ENCODE peak calls at places on chromosomes 12 and 14, in nine cellular contexts. U is cardiac muscle cell; N is Peyer's patch; Z is adrenal gland; K is AG04450; L is upper lobe of right lung; X is CD8-positive, alpha-beta T cell; S is fibroblast of pulmonary artery; D is epithelial cell of proximal tubule. E is an unnamed sample.

GRCh38 chr12:34399631-34400422 is 377.5 kb downstream of the ALG10 start:
- DNase-seq in U (no peak), K (no peak), Z (peak), D (no peak), S (no peak), X (no peak), N (peak), L (peak), E (no peak)

GRCh38 chr12:122894173-122895121 is 1.5 kb downstream of the VPS37B start:
- DNase-seq in D (no peak), K (no peak), Z (no peak), S (no peak), N (peak), L (peak), U (no peak), X (no peak), E (no peak)

GRCh38 chr14:94945615-94946014 is 175.7 kb upstream of the GSC start:
- DNase-seq in D (no peak), N (no peak), Z (no peak), X (peak), S (no peak), K (no peak), L (no peak), U (no peak), E (no peak)

GRCh38 chr14:71780822-71781221 is 151.4 kb upstream of the RGS6 start:
- DNase-seq in L (no peak), K (no peak), U (no peak), S (no peak), D (no peak), Z (no peak), X (no peak), N (no peak), E (no peak)

GRCh38 chr14:88422919-88423318 is 37.5 kb downstream of the SPATA7 start:
- DNase-seq in X (no peak), U (peak), N (no peak), D (peak), Z (no peak), L (no peak), K (peak), S (peak), E (peak)

GRCh38 chr12:2544213-2544612 is 250.6 kb upstream of the FKBP4 start:
- DNase-seq in S (no peak), L (peak), D (no peak), X (no peak), Z (no peak), N (no peak), K (no peak), U (no peak), E (no peak)

GRCh38 chr12:56041579-56042429 is at the start of gene RPS26:
- DNase-seq in K (peak), D (peak), L (peak), X (peak), N (peak), U (peak), S (peak), Z (peak), E (peak)

GRCh38 chr12:727321-727720 is 25.1 kb upstream of the WNK1 start:
- DNase-seq in D (no peak), L (no peak), S (no peak), Z (peak), N (no peak), X (no peak), K (no peak), U (no peak), E (no peak)

GRCh38 chr12:53738834-53739284 is 11.6 kb upstream of the CALCOCO1 start:
- DNase-seq in S (no peak), X (no peak), D (no peak), K (no peak), N (no peak), Z (no peak), L (no peak), U (no peak), E (no peak)

GRCh38 chr14:38837333-38838048 is 265.5 kb downstream of the SEC23A start:
- DNase-seq in X (no peak), U (no peak), N (no peak), D (no peak), L (no peak), Z (no peak), S (no peak), K (no peak), E (no peak)

GRCh38 chr12:2169489-2169888 is 116.7 kb downstream of the CACNA1C start:
- DNase-seq in Z (no peak), D (no peak), X (no peak), N (no peak), L (no peak), U (no peak), S (no peak), K (no peak), E (no peak)

GRCh38 chr12:124517260-124518050 is 50.0 kb downstream of the NCOR2 start:
- DNase-seq in X (no peak), D (no peak), S (peak), N (peak), U (peak), L (peak), K (no peak), Z (peak), E (no peak)

GRCh38 chr14:68563256-68564131 is 229.4 kb downstream of the ZFP36L1 start:
- DNase-seq in D (no peak), S (peak), X (no peak), K (no peak), L (no peak), U (peak), Z (no peak), N (no peak), E (no peak)

GRCh38 chr14:21352587-21352986 is 31.2 kb downstream of the SUPT16H start:
- DNase-seq in N (no peak), U (no peak), Z (no peak), K (no peak), X (no peak), L (no peak), D (no peak), S (no peak), E (no peak)

GRCh38 chr12:3261782-3262359 is 184.7 kb downstream of the TSPAN9 start:
- DNase-seq in L (no peak), N (no peak), Z (no peak), S (peak), U (peak), K (no peak), X (no peak), D (no peak), E (no peak)

GRCh38 chr14:101374373-101375338 is 186.6 kb upstream of the DIO3 start:
- DNase-seq in K (no peak), X (no peak), U (no peak), Z (no peak), N (no peak), D (no peak), L (no peak), S (no peak), E (no peak)

GRCh38 chr12:122140467-122141257 is 33.4 kb downstream of the IL31 start:
- DNase-seq in N (no peak), K (no peak), U (no peak), L (no peak), Z (no peak), D (no peak), X (no peak), S (no peak), E (no peak)

GRCh38 chr14:74019743-74020142 is 594 bp downstream of the BBOF1 start:
- DNase-seq in Z (no peak), D (no peak), S (peak), K (peak), L (no peak), N (no peak), X (no peak), U (peak), E (no peak)

GRCh38 chr12:75208851-75209781 is 523 bp downstream of the KCNC2 start:
- DNase-seq in S (peak), L (no peak), U (peak), K (peak), Z (peak), N (no peak), D (no peak), X (no peak), E (no peak)

GRCh38 chr12:13195848-13196301 is 651 bp upstream of the EMP1 start:
- DNase-seq in X (no peak), U (peak), D (no peak), L (no peak), S (no peak), Z (no peak), N (peak), K (no peak), E (no peak)

GRCh38 chr14:64081174-64081746 is 212.9 kb downstream of the ESR2 start:
- DNase-seq in K (no peak), N (no peak), D (no peak), X (no peak), Z (no peak), L (no peak), U (no peak), S (no peak), E (no peak)

GRCh38 chr14:77804592-77804991 is 4.7 kb downstream of the ADCK1 start:
- DNase-seq in D (no peak), X (no peak), N (no peak), Z (peak), L (no peak), U (peak), S (peak), K (no peak), E (no peak)

GRCh38 chr12:102675672-102676071 is 195.3 kb upstream of the IGF1 start:
- DNase-seq in D (no peak), Z (no peak), U (no peak), S (no peak), N (no peak), X (no peak), K (no peak), L (no peak), E (no peak)

GRCh38 chr12:130831876-130832405 is 7.1 kb downstream of the STX2 start:
- DNase-seq in U (no peak), K (no peak), N (no peak), L (no peak), Z (no peak), X (no peak), S (no peak), D (no peak), E (no peak)

GRCh38 chr12:99253068-99253467 is 394.5 kb upstream of the GARIN6 start:
- DNase-seq in N (no peak), L (no peak), S (no peak), Z (no peak), K (no peak), X (no peak), U (no peak), D (no peak), E (no peak)

GRCh38 chr14:39447155-39447554 is 14.9 kb upstream of the FBXO33 start:
- DNase-seq in N (no peak), K (no peak), Z (no peak), S (no peak), X (no peak), L (no peak), U (no peak), D (no peak), E (no peak)

GRCh38 chr14:51692646-51693045 is 40.9 kb downstream of the FRMD6 start:
- DNase-seq in S (no peak), L (no peak), Z (no peak), X (no peak), K (no peak), N (no peak), D (no peak), U (no peak), E (no peak)

GRCh38 chr12:2642176-2642892 is 152.4 kb upstream of the FKBP4 start:
- DNase-seq in Z (no peak), K (no peak), U (no peak), D (no peak), X (no peak), S (no peak), L (peak), N (no peak), E (no peak)

GRCh38 chr12:119868992-119869391 is 8.1 kb downstream of the CIT start:
- DNase-seq in K (no peak), L (no peak), Z (no peak), U (peak), D (no peak), N (no peak), S (peak), X (no peak), E (no peak)
- TF ChIP-seq CTCF in K (no peak), L (no peak), Z (no peak), U (no peak), D (no peak), N (no peak), S (no peak), X (no peak), E (no peak)

GRCh38 chr12:19546611-19547162 is 107.4 kb downstream of the AEBP2 start:
- DNase-seq in Z (no peak), S (peak), L (no peak), X (no peak), D (no peak), N (no peak), U (peak), K (no peak), E (no peak)
- H3K4me3 ChIP-seq in Z (peak), S (peak), L (no peak), X (no peak), D (no peak), N (no peak), U (no peak), K (peak), E (no peak)

GRCh38 chr14:52695481-52696091 is at the start of gene ERO1A:
- DNase-seq in K (peak), U (peak), Z (peak), D (no peak), S (peak), L (peak), N (peak), X (peak), E (peak)
- TF ChIP-seq CTCF in K (no peak), U (no peak), Z (no peak), D (no peak), S (no peak), L (no peak), N (no peak), X (no peak), E (no peak)

GRCh38 chr14:92037989-92038388 is 1.9 kb downstream of the TRIP11 start:
- DNase-seq in L (no peak), N (no peak), X (no peak), D (no peak), K (no peak), S (peak), Z (no peak), U (no peak), E (no peak)
- H3K4me3 ChIP-seq in L (peak), N (peak), X (no peak), D (peak), K (peak), S (peak), Z (peak), U (peak), E (peak)

DNA sequence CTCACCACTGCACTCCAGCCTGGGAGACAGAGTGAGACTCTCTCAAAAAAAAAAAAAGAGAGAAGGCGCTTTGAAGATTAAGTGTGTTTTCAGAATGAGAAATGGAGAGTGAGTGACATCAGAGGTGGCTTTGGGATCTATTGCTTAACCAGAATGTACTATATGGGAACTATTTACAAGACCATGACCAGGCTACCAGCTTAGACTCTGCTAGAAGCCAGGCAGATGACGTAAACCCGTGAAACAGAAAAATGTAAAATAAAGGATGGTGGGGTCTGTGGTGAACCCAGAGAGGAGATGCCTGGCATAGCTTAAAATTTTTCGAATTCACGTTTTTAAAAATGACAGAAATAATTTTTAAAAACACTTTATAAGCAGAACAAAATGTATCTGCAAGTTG is 82.0 kb downstream of the IFT43 start:
- DNase-seq in Z (no peak), U (no peak), D (no peak), X (no peak), S (no peak), N (no peak), K (no peak), L (no peak), E (no peak)
- TF ChIP-seq CTCF in Z (no peak), U (no peak), D (no peak), X (no peak), S (no peak), N (no peak), K (no peak), L (no peak), E (no peak)

DNA sequence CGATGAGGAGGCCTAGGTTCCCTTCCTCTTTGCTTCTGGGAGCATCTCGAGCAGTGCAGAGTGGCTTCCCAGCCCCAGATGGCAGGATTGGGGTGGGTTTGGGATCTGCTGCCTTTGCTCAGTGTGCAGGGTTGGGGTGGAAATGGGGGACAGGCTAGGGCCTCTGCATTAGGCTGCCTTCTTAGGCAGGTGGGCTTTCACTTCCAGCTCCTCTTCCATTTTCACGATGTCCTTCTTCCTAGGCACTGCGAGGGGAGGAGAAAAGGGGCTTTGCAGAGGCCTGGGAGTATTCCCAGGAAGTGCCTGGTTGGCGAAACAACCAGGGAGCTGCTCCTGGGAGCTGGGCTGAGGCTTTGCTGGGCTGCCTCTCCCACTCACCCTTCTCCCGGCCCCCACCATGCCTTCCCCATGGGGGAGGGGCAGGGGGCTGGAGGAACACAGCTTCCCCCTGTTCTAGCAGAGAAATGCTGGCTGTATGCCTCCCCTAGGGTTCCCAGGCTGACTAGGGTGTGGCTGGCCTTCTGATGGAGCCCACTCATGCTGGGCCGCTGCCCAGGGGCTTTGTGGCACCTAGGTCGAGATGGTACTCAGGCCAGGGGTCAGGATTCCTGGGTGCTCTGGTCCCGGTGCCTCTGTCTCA is 2.4 kb downstream of the NR4A1 start:
- DNase-seq in U (peak), K (no peak), L (no peak), N (no peak), X (no peak), Z (no peak), D (no peak), S (peak), E (no peak)
- H3K4me3 ChIP-seq in U (no peak), K (no peak), L (peak), N (no peak), X (no peak), Z (peak), D (no peak), S (no peak), E (no peak)

GRCh38 chr14:50354527-50354926 is 42.2 kb downstream of the CDKL1 start:
- DNase-seq in X (no peak), L (no peak), Z (no peak), K (no peak), U (no peak), D (no peak), S (no peak), N (no peak), E (no peak)
- TF ChIP-seq CTCF in X (no peak), L (no peak), Z (no peak), K (no peak), U (no peak), D (no peak), S (no peak), N (no peak), E (no peak)

GRCh38 chr14:49897414-49897813 is 4.5 kb downstream of the ARF6 start:
- DNase-seq in K (no peak), L (no peak), U (no peak), Z (no peak), D (no peak), N (no peak), S (no peak), X (no peak), E (no peak)

GRCh38 chr14:49896956-49897355 is 4.1 kb downstream of the ARF6 start:
- DNase-seq in S (no peak), Z (no peak), L (no peak), X (no peak), D (no peak), N (no peak), K (no peak), U (no peak), E (no peak)

GRCh38 chr14:49893309-49894213 is 679 bp downstream of the ARF6 start:
- DNase-seq in L (peak), D (no peak), X (peak), U (peak), S (peak), Z (peak), N (peak), K (no peak), E (no peak)

GRCh38 chr14:49897965-49898364 is 5.1 kb downstream of the ARF6 start:
- DNase-seq in K (no peak), Z (no peak), X (no peak), S (no peak), U (no peak), N (no peak), D (no peak), L (no peak), E (no peak)

GRCh38 chr14:49895480-49895879 is 2.6 kb downstream of the ARF6 start:
- DNase-seq in U (no peak), Z (no peak), K (no peak), N (no peak), X (no peak), D (no peak), L (no peak), S (no peak), E (no peak)
- H3K4me3 ChIP-seq in U (peak), Z (peak), K (peak), N (peak), X (peak), D (peak), L (peak), S (peak), E (peak)

DNA sequence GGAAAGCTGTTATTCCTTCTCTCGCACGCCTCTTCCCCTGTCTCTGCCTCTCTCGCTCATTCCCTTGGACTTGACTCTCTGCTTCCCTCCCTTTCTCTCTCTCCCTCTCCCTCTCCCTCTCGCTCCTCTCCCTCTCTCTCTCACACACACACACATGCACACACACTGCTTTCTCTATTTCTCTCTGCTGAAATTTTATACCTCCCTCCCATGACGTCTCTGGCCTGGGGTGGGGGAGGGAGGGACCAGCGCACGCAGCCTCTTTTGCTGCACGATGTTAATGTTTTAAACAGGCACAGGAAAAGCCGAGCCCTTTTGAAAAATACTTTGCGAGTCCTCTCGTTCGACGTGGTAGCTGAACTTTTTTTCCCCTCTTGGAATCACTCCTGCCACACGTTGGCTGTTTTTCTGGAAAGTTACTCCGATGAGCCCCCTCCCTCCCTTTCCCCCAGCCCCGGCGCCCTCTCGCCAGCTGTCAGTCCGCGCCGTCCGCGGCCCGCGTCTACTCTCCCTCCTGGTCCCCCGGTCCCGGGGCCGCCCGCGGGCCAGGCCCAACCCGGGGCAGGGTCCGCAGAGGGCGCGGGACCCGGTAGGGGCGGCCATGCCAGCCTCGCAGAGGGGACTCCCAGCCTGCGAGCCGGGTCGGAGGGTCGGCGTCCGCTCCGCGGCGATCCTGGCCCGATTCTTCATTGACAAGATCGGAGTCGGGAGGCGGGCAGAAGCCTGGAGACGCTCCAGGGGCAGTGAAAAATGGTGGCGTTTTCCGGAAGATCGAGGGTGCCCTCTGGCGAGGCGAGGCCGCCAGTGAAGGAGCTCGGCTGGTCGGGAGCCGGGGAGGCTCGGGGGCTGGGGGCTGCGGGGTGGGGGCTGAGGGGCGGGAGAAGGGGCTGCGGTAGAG is at the start of gene TGFB3:
- DNase-seq in D (peak), U (peak), L (peak), Z (peak), X (peak), S (peak), K (peak), N (peak), E (peak)
- TF ChIP-seq CTCF in D (peak), U (peak), L (peak), Z (peak), X (peak), S (peak), K (peak), N (peak), E (peak)